ENCODE peak calls at places on chromosomes 3 and 15, in seven cellular contexts. F is fibroblast of lung, L is OCI-LY7, W is mammary epithelial cell, T is A549, S is PC-9, Z is K562. G is an unnamed sample.

GRCh38 chr3:130514671-130515070 is 2.3 kb upstream of the COL6A6 start:
- DNase-seq in F (peak; percentile 1), L (no peak), W (no peak), T (no peak), S (no peak), Z (no peak), G (no peak)

GRCh38 chr3:48414376-48415250 is 15.3 kb downstream of the PLXNB1 start:
- DNase-seq in F (no peak), L (no peak), W (no peak), T (no peak), S (no peak), Z (no peak), G (no peak)

GRCh38 chr15:95604634-95605036 is 725.9 kb upstream of the NR2F2 start:
- DNase-seq in F (peak; percentile 98), L (no peak), W (no peak), T (no peak), S (no peak), Z (no peak), G (no peak)

GRCh38 chr15:80072285-80072684 is 12.8 kb downstream of the ZFAND6 start:
- DNase-seq in F (peak; percentile 94), L (peak; percentile 85), W (peak; percentile 93), T (peak; percentile 71), S (peak; percentile 15), Z (peak; percentile 76), G (peak; percentile 82)

GRCh38 chr3:8645717-8646116 is 1.1 kb upstream of the SSUH2 start:
- DNase-seq in F (no peak), L (no peak), W (no peak), T (no peak), S (no peak), Z (no peak), G (no peak)

GRCh38 chr3:71005797-71006321 is 577.7 kb downstream of the FOXP1 start:
- DNase-seq in F (no peak), L (no peak), W (no peak), T (no peak), S (no peak), Z (no peak), G (no peak)

GRCh38 chr3:139378587-139378986 is 10.9 kb downstream of the COPB2 start:
- DNase-seq in F (no peak), L (no peak), W (no peak), T (no peak), S (no peak), Z (no peak), G (no peak)

GRCh38 chr3:2036096-2036495 is 62.6 kb upstream of the CNTN4 start:
- DNase-seq in F (no peak), L (no peak), W (no peak), T (no peak), S (no peak), Z (no peak), G (no peak)

GRCh38 chr3:123048480-123049237 is 18.2 kb upstream of the PDIA5 start:
- DNase-seq in F (no peak), L (no peak), W (no peak), T (no peak), S (no peak), Z (no peak), G (no peak)

GRCh38 chr3:119360736-119361462 is 66.7 kb downstream of the ARHGAP31 start:
- DNase-seq in F (no peak), L (no peak), W (no peak), T (no peak), S (no peak), Z (no peak), G (no peak)

GRCh38 chr3:119359476-119359998 is 65.4 kb downstream of the ARHGAP31 start:
- DNase-seq in F (no peak), L (peak; percentile 47), W (no peak), T (no peak), S (no peak), Z (no peak), G (no peak)

GRCh38 chr3:119360046-119360445 is 65.9 kb downstream of the ARHGAP31 start:
- DNase-seq in F (no peak), L (no peak), W (no peak), T (no peak), S (no peak), Z (no peak), G (no peak)

GRCh38 chr3:119356646-119357045 is 62.5 kb downstream of the ARHGAP31 start:
- DNase-seq in F (no peak), L (no peak), W (no peak), T (no peak), S (no peak), Z (no peak), G (no peak)

DNA sequence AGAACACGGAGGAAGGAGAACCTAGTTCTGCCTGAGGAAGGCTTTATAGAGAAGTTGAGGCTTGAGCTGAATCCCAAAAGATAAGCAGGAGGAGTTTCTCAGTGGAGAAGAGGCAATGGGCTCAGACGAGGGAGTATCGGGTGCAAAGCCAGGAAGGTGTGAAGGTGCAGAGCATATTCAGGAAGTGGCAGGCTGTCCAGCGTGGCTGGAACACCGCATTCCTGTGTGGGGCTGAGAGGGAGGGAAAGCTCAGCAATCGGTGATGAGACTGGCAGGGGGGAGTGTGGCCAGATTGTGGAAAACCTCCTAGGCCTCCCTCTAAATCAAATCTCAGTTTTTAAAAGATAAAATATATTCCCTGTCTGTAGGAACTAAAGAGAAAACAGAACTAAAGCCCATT is 63.0 kb downstream of the ARHGAP31 start:
- DNase-seq in F (no peak), L (no peak), W (peak; percentile 17), T (no peak), S (no peak), Z (no peak), G (no peak)
- H3K4me2 ChIP-seq in F (no peak overlapping the region), L (no peak overlapping the region), W (peak overlapping the region; percentile 48), T (no peak overlapping the region), S (no peak overlapping the region), Z (no peak overlapping the region), G (no peak overlapping the region)

GRCh38 chr3:11584570-11584969 is 59.1 kb downstream of the VGLL4 start:
- DNase-seq in F (no peak), L (no peak), W (no peak), T (no peak), S (no peak), Z (no peak), G (no peak)

GRCh38 chr3:11588338-11588737 is 55.4 kb downstream of the VGLL4 start:
- DNase-seq in F (no peak), L (no peak), W (no peak), T (no peak), S (no peak), Z (no peak), G (no peak)

GRCh38 chr3:11588755-11589154 is 55.0 kb downstream of the VGLL4 start:
- DNase-seq in F (no peak), L (no peak), W (no peak), T (no peak), S (no peak), Z (no peak), G (no peak)

GRCh38 chr3:11589706-11590105 is 54.0 kb downstream of the VGLL4 start:
- DNase-seq in F (no peak), L (no peak), W (no peak), T (no peak), S (no peak), Z (no peak), G (no peak)

DNA sequence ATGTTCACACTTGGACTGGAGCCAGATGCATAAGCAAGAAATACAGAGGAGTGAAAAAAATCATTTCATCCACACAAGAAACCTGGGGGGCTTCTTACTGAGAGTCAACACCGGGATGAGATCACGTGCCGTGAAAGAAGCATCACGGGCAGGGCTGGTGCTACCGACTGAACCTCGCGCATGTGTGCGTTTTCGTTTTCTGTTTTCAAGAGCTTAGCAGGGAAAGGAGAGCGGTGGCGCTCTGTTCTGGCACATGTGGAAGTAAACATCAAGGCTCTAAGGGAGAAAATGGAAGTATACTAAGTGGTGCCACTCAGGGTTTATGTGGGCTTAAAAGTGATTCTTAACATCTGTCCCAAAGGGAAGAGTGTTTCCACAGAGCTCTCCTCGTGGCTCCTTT is 55.9 kb downstream of the VGLL4 start:
- DNase-seq in F (no peak), L (no peak), W (no peak), T (no peak), S (no peak), Z (no peak), G (no peak)
- H3K4me2 ChIP-seq in F (no peak overlapping the region), L (no peak overlapping the region), W (no peak overlapping the region), T (no peak overlapping the region), S (no peak overlapping the region), Z (no peak overlapping the region), G (no peak overlapping the region)

GRCh38 chr3:36372534-36372935 is 7.8 kb upstream of the STAC start:
- DNase-seq in F (no peak), L (no peak), W (peak; percentile 95), T (no peak), S (no peak), Z (no peak), G (no peak)
- H3K4me2 ChIP-seq in F (peak overlapping the region; percentile 15), L (no peak overlapping the region), W (peak overlapping the region; percentile 72), T (peak overlapping the region; percentile 36), S (peak overlapping the region; percentile 35), Z (no peak overlapping the region), G (no peak overlapping the region)

GRCh38 chr15:57031082-57031481 is 112.6 kb downstream of the TCF12 start:
- DNase-seq in F (no peak), L (no peak), W (no peak), T (no peak), S (no peak), Z (peak; percentile 9), G (no peak)
- H3K4me2 ChIP-seq in F (no peak overlapping the region), L (no peak overlapping the region), W (no peak overlapping the region), T (no peak overlapping the region), S (no peak overlapping the region), Z (no peak overlapping the region), G (peak overlapping the region; percentile 2)

DNA sequence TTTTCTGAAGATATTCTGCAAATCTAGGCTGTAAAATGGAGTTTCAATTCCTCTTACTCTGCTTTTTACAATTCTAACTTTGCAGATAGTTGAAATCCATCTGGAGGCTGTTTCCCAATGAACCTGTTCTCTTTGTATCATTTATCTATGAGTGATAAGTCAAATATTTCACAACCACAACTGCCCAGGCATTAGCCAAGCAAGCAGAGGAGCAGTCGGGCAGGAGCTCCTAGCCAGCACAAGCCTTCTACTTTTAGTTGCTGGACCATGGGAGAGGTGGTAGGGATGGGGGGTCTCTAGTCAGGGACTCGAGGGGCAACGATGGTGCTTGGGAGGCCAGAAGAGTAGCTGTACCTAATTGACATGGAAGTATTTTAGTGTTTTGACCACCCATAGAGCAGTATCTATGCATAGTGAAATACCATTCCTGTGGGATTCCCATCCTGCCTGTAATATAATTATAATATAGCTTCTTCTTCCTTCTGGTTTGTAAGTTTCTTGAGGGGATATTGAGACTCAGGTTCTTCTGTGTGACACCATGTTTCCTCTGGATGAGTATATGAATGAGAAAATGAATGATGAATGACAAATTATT is 353.5 kb upstream of the IL12A start:
- DNase-seq in F (peak; percentile 32), L (no peak), W (peak; percentile 55), T (no peak), S (peak; percentile 53), Z (no peak), G (no peak)
- H3K4me2 ChIP-seq in F (no peak overlapping the region), L (no peak overlapping the region), W (no peak overlapping the region), T (peak overlapping the region; percentile 78), S (peak overlapping the region; percentile 30), Z (no peak overlapping the region), G (no peak overlapping the region)

GRCh38 chr3:69770219-69770618 is 31.0 kb downstream of the MITF start:
- DNase-seq in F (no peak), L (no peak), W (peak; percentile 75), T (no peak), S (peak; percentile 15), Z (no peak), G (no peak)
- H3K4me2 ChIP-seq in F (no peak overlapping the region), L (no peak overlapping the region), W (peak overlapping the region; percentile 29), T (peak overlapping the region; percentile 63), S (peak overlapping the region; percentile 68), Z (no peak overlapping the region), G (no peak overlapping the region)